ENCODE peak calls at places on chromosomes 3 and 15, in nine cellular contexts. One of them, this sample, is unnamed.

GRCh38 chr3:89925976-89926375 is 818.6 kb downstream of the EPHA3 start:
- DNase-seq in K562: no peak
- DNase-seq in GM12865: no peak
- DNase-seq in HL-60: no peak
- DNase-seq in GM13977: no peak
- DNase-seq in Calu3: no peak
- DNase-seq in heart left ventricle: no peak
- DNase-seq in foreskin keratinocyte: no peak
- DNase-seq in fibroblast of the aortic adventitia: no peak
- DNase-seq in this sample: no peak

GRCh38 chr3:161108840-161109239 is 3.7 kb upstream of the B3GALNT1 start:
- DNase-seq in K562: no peak
- DNase-seq in GM12865: no peak
- DNase-seq in HL-60: no peak
- DNase-seq in GM13977: no peak
- DNase-seq in Calu3: no peak
- DNase-seq in heart left ventricle: no peak
- DNase-seq in foreskin keratinocyte: peak
- DNase-seq in fibroblast of the aortic adventitia: peak
- DNase-seq in this sample: no peak

GRCh38 chr3:90052425-90052950 is 945.1 kb downstream of the EPHA3 start:
- DNase-seq in K562: no peak
- DNase-seq in GM12865: no peak
- DNase-seq in HL-60: no peak
- DNase-seq in GM13977: no peak
- DNase-seq in Calu3: no peak
- DNase-seq in heart left ventricle: no peak
- DNase-seq in foreskin keratinocyte: no peak
- DNase-seq in fibroblast of the aortic adventitia: no peak
- DNase-seq in this sample: no peak

GRCh38 chr3:184155644-184156521 is 706 bp downstream of the DVL3 start:
- DNase-seq in K562: peak
- DNase-seq in GM12865: peak
- DNase-seq in HL-60: peak
- DNase-seq in GM13977: peak
- DNase-seq in Calu3: peak
- DNase-seq in heart left ventricle: no peak
- DNase-seq in foreskin keratinocyte: no peak
- DNase-seq in fibroblast of the aortic adventitia: no peak
- DNase-seq in this sample: no peak

GRCh38 chr3:180970931-180971330 is 18.6 kb downstream of the DNAJC19 start:
- DNase-seq in K562: no peak
- DNase-seq in GM12865: no peak
- DNase-seq in HL-60: no peak
- DNase-seq in GM13977: no peak
- DNase-seq in Calu3: no peak
- DNase-seq in heart left ventricle: no peak
- DNase-seq in foreskin keratinocyte: no peak
- DNase-seq in fibroblast of the aortic adventitia: no peak
- DNase-seq in this sample: no peak

GRCh38 chr15:29774900-29775299 is 47.4 kb downstream of the TJP1 start:
- DNase-seq in K562: no peak
- DNase-seq in GM12865: no peak
- DNase-seq in HL-60: no peak
- DNase-seq in GM13977: no peak
- DNase-seq in Calu3: no peak
- DNase-seq in heart left ventricle: no peak
- DNase-seq in foreskin keratinocyte: peak
- DNase-seq in fibroblast of the aortic adventitia: peak
- DNase-seq in this sample: no peak

GRCh38 chr3:50464578-50464977 is 38.9 kb downstream of the CACNA2D2 start:
- DNase-seq in K562: no peak
- DNase-seq in GM12865: no peak
- DNase-seq in HL-60: no peak
- DNase-seq in GM13977: no peak
- DNase-seq in Calu3: no peak
- DNase-seq in heart left ventricle: no peak
- DNase-seq in foreskin keratinocyte: no peak
- DNase-seq in fibroblast of the aortic adventitia: no peak
- DNase-seq in this sample: no peak

GRCh38 chr15:70605606-70606410 is 157.6 kb downstream of the UACA start:
- DNase-seq in K562: no peak
- DNase-seq in GM12865: no peak
- DNase-seq in HL-60: no peak
- DNase-seq in GM13977: no peak
- DNase-seq in Calu3: no peak
- DNase-seq in heart left ventricle: peak
- DNase-seq in foreskin keratinocyte: no peak
- DNase-seq in fibroblast of the aortic adventitia: peak
- DNase-seq in this sample: no peak

GRCh38 chr3:127676456-127676855 is 3.7 kb downstream of the ABTB1 start:
- DNase-seq in K562: no peak
- DNase-seq in GM12865: no peak
- DNase-seq in HL-60: no peak
- DNase-seq in GM13977: no peak
- DNase-seq in Calu3: no peak
- DNase-seq in heart left ventricle: no peak
- DNase-seq in foreskin keratinocyte: no peak
- DNase-seq in fibroblast of the aortic adventitia: no peak
- DNase-seq in this sample: no peak

GRCh38 chr15:29596266-29596665 is 226.0 kb downstream of the TJP1 start:
- DNase-seq in K562: no peak
- DNase-seq in GM12865: no peak
- DNase-seq in HL-60: no peak
- DNase-seq in GM13977: no peak
- DNase-seq in Calu3: no peak
- DNase-seq in heart left ventricle: no peak
- DNase-seq in foreskin keratinocyte: peak
- DNase-seq in fibroblast of the aortic adventitia: peak
- DNase-seq in this sample: no peak

GRCh38 chr3:124592658-124593441 is 137.4 kb upstream of the UMPS start:
- DNase-seq in K562: no peak
- DNase-seq in GM12865: peak
- DNase-seq in HL-60: no peak
- DNase-seq in GM13977: peak
- DNase-seq in Calu3: peak
- DNase-seq in heart left ventricle: no peak
- DNase-seq in foreskin keratinocyte: peak
- DNase-seq in fibroblast of the aortic adventitia: no peak
- DNase-seq in this sample: no peak

GRCh38 chr3:14377044-14377837 is 25.2 kb upstream of the SLC6A6 start:
- DNase-seq in K562: no peak
- DNase-seq in GM12865: no peak
- DNase-seq in HL-60: no peak
- DNase-seq in GM13977: no peak
- DNase-seq in Calu3: no peak
- DNase-seq in heart left ventricle: no peak
- DNase-seq in foreskin keratinocyte: no peak
- DNase-seq in fibroblast of the aortic adventitia: no peak
- DNase-seq in this sample: no peak

GRCh38 chr3:3881050-3881449 is 81.8 kb downstream of the LRRN1 start:
- DNase-seq in K562: no peak
- DNase-seq in GM12865: no peak
- DNase-seq in HL-60: no peak
- DNase-seq in GM13977: no peak
- DNase-seq in Calu3: no peak
- DNase-seq in heart left ventricle: no peak
- DNase-seq in foreskin keratinocyte: no peak
- DNase-seq in fibroblast of the aortic adventitia: no peak
- DNase-seq in this sample: no peak

GRCh38 chr3:126340596-126340942 is 16.6 kb downstream of the KLF15 start:
- DNase-seq in K562: no peak
- DNase-seq in GM12865: no peak
- DNase-seq in HL-60: no peak
- DNase-seq in GM13977: no peak
- DNase-seq in Calu3: no peak
- DNase-seq in heart left ventricle: no peak
- DNase-seq in foreskin keratinocyte: no peak
- DNase-seq in fibroblast of the aortic adventitia: no peak
- DNase-seq in this sample: no peak

GRCh38 chr15:97235285-97235985 is 725.1 kb upstream of the ARRDC4 start:
- DNase-seq in K562: peak
- DNase-seq in GM12865: peak
- DNase-seq in HL-60: peak
- DNase-seq in GM13977: peak
- DNase-seq in Calu3: peak
- DNase-seq in heart left ventricle: peak
- DNase-seq in foreskin keratinocyte: peak
- DNase-seq in fibroblast of the aortic adventitia: peak
- DNase-seq in this sample: peak

GRCh38 chr15:92805080-92805708 is 94.9 kb upstream of the CHD2 start:
- DNase-seq in K562: no peak
- DNase-seq in GM12865: no peak
- DNase-seq in HL-60: no peak
- DNase-seq in GM13977: no peak
- DNase-seq in Calu3: no peak
- DNase-seq in heart left ventricle: no peak
- DNase-seq in foreskin keratinocyte: no peak
- DNase-seq in fibroblast of the aortic adventitia: no peak
- DNase-seq in this sample: no peak

GRCh38 chr3:53164911-53165310 is 3.9 kb downstream of the PRKCD start:
- DNase-seq in K562: no peak
- DNase-seq in GM12865: no peak
- DNase-seq in HL-60: no peak
- DNase-seq in GM13977: no peak
- DNase-seq in Calu3: no peak
- DNase-seq in heart left ventricle: no peak
- DNase-seq in foreskin keratinocyte: peak
- DNase-seq in fibroblast of the aortic adventitia: no peak
- DNase-seq in this sample: peak

GRCh38 chr3:33006081-33006480 is 54.6 kb downstream of the CCR4 start:
- DNase-seq in K562: no peak
- DNase-seq in GM12865: no peak
- DNase-seq in HL-60: no peak
- DNase-seq in GM13977: no peak
- DNase-seq in Calu3: no peak
- DNase-seq in heart left ventricle: no peak
- DNase-seq in foreskin keratinocyte: no peak
- DNase-seq in fibroblast of the aortic adventitia: no peak
- DNase-seq in this sample: no peak

GRCh38 chr3:133540896-133541674 is 32.4 kb upstream of the CDV3 start:
- DNase-seq in K562: no peak
- DNase-seq in GM12865: peak
- DNase-seq in HL-60: no peak
- DNase-seq in GM13977: peak
- DNase-seq in Calu3: peak
- DNase-seq in heart left ventricle: no peak
- DNase-seq in foreskin keratinocyte: peak
- DNase-seq in fibroblast of the aortic adventitia: peak
- DNase-seq in this sample: no peak

GRCh38 chr3:31882895-31883294 is 98.2 kb downstream of the OSBPL10 start:
- DNase-seq in K562: no peak
- DNase-seq in GM12865: no peak
- DNase-seq in HL-60: no peak
- DNase-seq in GM13977: no peak
- DNase-seq in Calu3: no peak
- DNase-seq in heart left ventricle: no peak
- DNase-seq in foreskin keratinocyte: peak
- DNase-seq in fibroblast of the aortic adventitia: no peak
- DNase-seq in this sample: no peak

GRCh38 chr3:150312018-150312657 is 96.0 kb upstream of the TSC22D2 start:
- DNase-seq in K562: no peak
- DNase-seq in GM12865: no peak
- DNase-seq in HL-60: no peak
- DNase-seq in GM13977: no peak
- DNase-seq in Calu3: no peak
- DNase-seq in heart left ventricle: no peak
- DNase-seq in foreskin keratinocyte: no peak
- DNase-seq in fibroblast of the aortic adventitia: no peak
- DNase-seq in this sample: no peak
- TF ChIP-seq CTCF in K562: no peak
- TF ChIP-seq CTCF in GM12865: no peak
- TF ChIP-seq CTCF in HL-60: no peak
- TF ChIP-seq CTCF in GM13977: no peak
- TF ChIP-seq CTCF in Calu3: peak
- TF ChIP-seq CTCF in heart left ventricle: no peak
- TF ChIP-seq CTCF in foreskin keratinocyte: peak
- TF ChIP-seq CTCF in fibroblast of the aortic adventitia: peak
- TF ChIP-seq CTCF in this sample: no peak

GRCh38 chr15:45387379-45388007 is 9.1 kb upstream of the GATM start:
- DNase-seq in K562: no peak
- DNase-seq in GM12865: no peak
- DNase-seq in HL-60: no peak
- DNase-seq in GM13977: no peak
- DNase-seq in Calu3: no peak
- DNase-seq in heart left ventricle: no peak
- DNase-seq in foreskin keratinocyte: peak
- DNase-seq in fibroblast of the aortic adventitia: no peak
- DNase-seq in this sample: no peak
- TF ChIP-seq CTCF in K562: no peak
- TF ChIP-seq CTCF in GM12865: no peak
- TF ChIP-seq CTCF in HL-60: no peak
- TF ChIP-seq CTCF in GM13977: no peak
- TF ChIP-seq CTCF in Calu3: no peak
- TF ChIP-seq CTCF in heart left ventricle: no peak
- TF ChIP-seq CTCF in foreskin keratinocyte: no peak
- TF ChIP-seq CTCF in fibroblast of the aortic adventitia: no peak
- TF ChIP-seq CTCF in this sample: no peak

GRCh38 chr15:39539973-39540558 is 40.8 kb upstream of the THBS1 start:
- DNase-seq in K562: no peak
- DNase-seq in GM12865: no peak
- DNase-seq in HL-60: no peak
- DNase-seq in GM13977: no peak
- DNase-seq in Calu3: no peak
- DNase-seq in heart left ventricle: no peak
- DNase-seq in foreskin keratinocyte: no peak
- DNase-seq in fibroblast of the aortic adventitia: no peak
- DNase-seq in this sample: no peak
- TF ChIP-seq CTCF in K562: no peak
- TF ChIP-seq CTCF in GM12865: no peak
- TF ChIP-seq CTCF in HL-60: no peak
- TF ChIP-seq CTCF in GM13977: no peak
- TF ChIP-seq CTCF in Calu3: no peak
- TF ChIP-seq CTCF in heart left ventricle: no peak
- TF ChIP-seq CTCF in foreskin keratinocyte: no peak
- TF ChIP-seq CTCF in fibroblast of the aortic adventitia: no peak
- TF ChIP-seq CTCF in this sample: no peak

DNA sequence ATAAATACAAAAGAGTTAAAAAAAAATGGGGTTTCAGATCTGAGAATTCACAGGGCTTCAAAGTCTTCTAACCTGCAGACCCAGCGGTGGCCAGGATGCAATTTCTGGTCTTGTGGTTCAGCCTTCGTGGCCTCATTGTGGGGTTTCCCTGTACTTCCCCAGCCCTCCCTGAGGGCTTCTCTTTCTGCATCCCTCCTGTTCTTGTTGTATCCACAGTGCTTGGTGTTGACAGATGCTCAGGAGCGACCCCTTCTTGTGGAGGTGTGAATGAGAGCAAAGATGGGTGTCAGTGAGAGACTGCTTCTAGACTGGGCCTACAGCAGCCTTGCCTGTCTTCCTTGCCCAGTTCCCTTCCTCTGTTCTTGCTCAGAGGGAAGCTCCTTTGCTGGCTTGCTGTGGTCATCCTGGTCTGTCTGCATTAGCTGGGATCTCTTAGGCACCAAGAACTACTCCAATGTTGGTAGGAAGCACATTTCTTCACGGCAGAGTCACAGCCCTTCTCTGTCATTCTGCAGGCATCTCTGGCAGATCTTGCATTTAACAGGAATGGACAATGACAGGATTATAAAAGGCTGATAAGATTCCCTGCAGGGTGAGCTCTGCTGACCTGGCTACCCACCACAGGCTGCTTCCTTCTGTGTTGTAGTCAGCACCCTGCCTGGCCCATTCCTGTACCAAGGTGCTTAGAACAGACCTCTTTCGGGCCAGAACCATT is 317.8 kb upstream of the C2CD4B start:
- DNase-seq in K562: peak
- DNase-seq in GM12865: peak
- DNase-seq in HL-60: peak
- DNase-seq in GM13977: peak
- DNase-seq in Calu3: peak
- DNase-seq in heart left ventricle: no peak
- DNase-seq in foreskin keratinocyte: no peak
- DNase-seq in fibroblast of the aortic adventitia: no peak
- DNase-seq in this sample: peak
- TF ChIP-seq CTCF in K562: peak
- TF ChIP-seq CTCF in GM12865: peak
- TF ChIP-seq CTCF in HL-60: no peak
- TF ChIP-seq CTCF in GM13977: peak
- TF ChIP-seq CTCF in Calu3: no peak
- TF ChIP-seq CTCF in heart left ventricle: no peak
- TF ChIP-seq CTCF in foreskin keratinocyte: peak
- TF ChIP-seq CTCF in fibroblast of the aortic adventitia: peak
- TF ChIP-seq CTCF in this sample: peak